ENCODE peak calls at places on chromosomes 4 and X, in nine cellular contexts. O, L, G, K, H, R, N, B and X are unnamed samples.

GRCh38 chr4:104263100-104263499 is 231.6 kb downstream of the CXXC4 start:
- DNase-seq in G (no peak), B (no peak), N (no peak), O (no peak), H (no peak), L (no peak), R (no peak), K (no peak), X (no peak)

GRCh38 chrX:43753637-43754036 is 97.5 kb downstream of the MAOA start:
- DNase-seq in K (no peak), L (no peak), B (no peak), H (no peak), N (no peak), G (no peak), R (no peak), O (no peak), X (no peak)

GRCh38 chr4:163077611-163078010 is 89.1 kb downstream of the NAF1 start:
- DNase-seq in B (no peak), G (no peak), K (no peak), H (no peak), R (no peak), L (no peak), O (no peak), N (no peak), X (no peak)

GRCh38 chrX:28582494-28582893 is 4.8 kb upstream of the IL1RAPL1 start:
- DNase-seq in H (no peak), G (no peak), B (peak; percentile 58), L (no peak), O (no peak), K (no peak), R (no peak), N (no peak), X (no peak)

GRCh38 chrX:40104649-40105015 is 6.9 kb upstream of the BCOR start:
- DNase-seq in K (no peak), H (peak; percentile 65), N (peak; percentile 66), L (peak; percentile 60), R (no peak), O (no peak), G (peak; percentile 77), B (peak; percentile 67), X (peak; percentile 68)

GRCh38 chr4:150493846-150494245 is 88.1 kb upstream of the MAB21L2 start:
- DNase-seq in N (no peak), H (no peak), O (no peak), K (no peak), G (peak; percentile 69), R (peak; percentile 10), B (no peak), L (no peak), X (no peak)

GRCh38 chr4:85127653-85128052 is 161.2 kb upstream of the WDFY3 start:
- DNase-seq in B (no peak), K (peak; percentile 44), R (no peak), L (no peak), N (peak; percentile 44), H (no peak), G (peak; percentile 49), O (no peak), X (peak; percentile 31)

GRCh38 chr4:68011684-68012083 is 48.4 kb upstream of the TMPRSS11A start:
- DNase-seq in B (no peak), N (no peak), G (no peak), L (no peak), R (no peak), H (no peak), O (no peak), K (no peak), X (no peak)

GRCh38 chr4:25697516-25697915 is 41.9 kb downstream of the SLC34A2 start:
- DNase-seq in N (no peak), K (no peak), L (no peak), R (no peak), H (no peak), B (no peak), O (no peak), G (no peak), X (no peak)

GRCh38 chr4:25704516-25704915 is 48.9 kb downstream of the SLC34A2 start:
- DNase-seq in N (no peak), O (no peak), R (no peak), K (no peak), L (no peak), G (no peak), B (no peak), H (no peak), X (no peak)

GRCh38 chr4:25703731-25704388 is 48.2 kb downstream of the SLC34A2 start:
- DNase-seq in K (no peak), O (no peak), L (no peak), B (peak; percentile 35), G (peak; percentile 37), N (no peak), R (peak; percentile 4), H (no peak), X (no peak)

DNA sequence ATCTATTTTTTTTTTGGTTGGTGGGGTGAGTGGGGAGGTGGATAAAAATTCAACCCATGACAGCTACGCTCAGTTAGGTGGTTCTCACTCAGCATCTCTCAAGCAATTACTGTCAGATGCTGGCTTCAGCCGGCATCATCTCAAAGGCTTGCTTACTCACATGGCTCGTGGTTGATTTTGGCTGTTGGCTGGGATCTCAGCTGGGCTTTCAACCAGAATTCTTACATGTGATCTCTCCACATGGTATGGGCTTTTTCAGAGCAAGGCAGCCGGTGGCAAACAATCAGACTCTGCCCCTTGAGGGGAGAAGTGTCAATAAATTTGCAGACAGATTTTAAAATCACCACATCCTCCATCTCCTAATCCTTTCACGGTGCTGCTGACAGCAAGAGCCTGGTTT is 47.2 kb downstream of the SLC34A2 start:
- DNase-seq in K (no peak), L (no peak), N (no peak), G (peak; percentile 72), H (no peak), O (no peak), B (peak; percentile 67), R (peak; percentile 43), X (no peak)
- TF ChIP-seq CTCF in K (no peak), L (no peak), N (no peak), G (peak; percentile 8), H (no peak), O (no peak), B (no peak), R (no peak), X (no peak)

GRCh38 chr4:1598206-1598605 is 85.9 kb downstream of the FAM53A start:
- DNase-seq in O (no peak), G (no peak), H (no peak), K (peak; percentile 74), L (peak; percentile 28), B (no peak), N (no peak), R (no peak), X (no peak)

GRCh38 chr4:1595789-1596325 is 88.3 kb downstream of the FAM53A start:
- DNase-seq in K (peak; percentile 52), B (no peak), L (peak; percentile 23), O (no peak), G (no peak), H (no peak), N (no peak), R (no peak), X (no peak)

GRCh38 chr4:1597021-1597931 is 86.8 kb downstream of the FAM53A start:
- DNase-seq in G (no peak), L (peak; percentile 20), H (no peak), R (no peak), K (peak; percentile 66), B (no peak), O (no peak), N (no peak), X (no peak)

GRCh38 chr4:1594871-1595788 is 89.0 kb downstream of the FAM53A start:
- DNase-seq in K (peak; percentile 65), N (no peak), L (peak; percentile 20), G (no peak), O (no peak), B (no peak), H (no peak), R (no peak), X (no peak)

GRCh38 chr4:1596393-1596792 is 87.7 kb downstream of the FAM53A start:
- DNase-seq in L (peak; percentile 22), G (no peak), R (no peak), O (no peak), K (peak; percentile 61), H (no peak), B (no peak), N (no peak), X (no peak)
- TF ChIP-seq CTCF in L (no peak), G (no peak), R (no peak), O (no peak), K (no peak), H (no peak), B (no peak), N (peak; percentile 17), X (no peak)

DNA sequence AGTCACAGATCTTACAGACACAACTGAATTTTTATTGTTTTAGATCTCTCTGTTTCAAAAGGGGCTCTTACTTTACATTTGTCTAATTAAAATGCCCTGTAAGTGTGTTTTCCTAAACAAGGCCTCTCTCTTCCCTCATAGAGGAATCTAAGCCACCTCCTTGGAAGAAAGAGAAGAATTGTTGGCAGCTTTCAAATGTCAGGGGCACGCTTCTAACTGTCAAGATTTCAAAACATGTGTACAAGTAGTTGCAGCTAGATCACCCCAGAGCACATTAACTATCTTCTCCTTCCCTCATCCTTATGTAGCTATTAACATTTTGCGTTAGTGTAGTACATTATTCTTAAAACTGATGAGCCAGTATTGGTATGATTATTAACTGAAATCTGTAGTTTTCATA is 266.5 kb upstream of the BOD1L1 start:
- DNase-seq in R (no peak), H (no peak), N (no peak), G (no peak), K (no peak), O (no peak), L (no peak), B (no peak), X (no peak)
- TF ChIP-seq CTCF in R (no peak), H (no peak), N (no peak), G (no peak), K (no peak), O (no peak), L (no peak), B (no peak), X (no peak)

DNA sequence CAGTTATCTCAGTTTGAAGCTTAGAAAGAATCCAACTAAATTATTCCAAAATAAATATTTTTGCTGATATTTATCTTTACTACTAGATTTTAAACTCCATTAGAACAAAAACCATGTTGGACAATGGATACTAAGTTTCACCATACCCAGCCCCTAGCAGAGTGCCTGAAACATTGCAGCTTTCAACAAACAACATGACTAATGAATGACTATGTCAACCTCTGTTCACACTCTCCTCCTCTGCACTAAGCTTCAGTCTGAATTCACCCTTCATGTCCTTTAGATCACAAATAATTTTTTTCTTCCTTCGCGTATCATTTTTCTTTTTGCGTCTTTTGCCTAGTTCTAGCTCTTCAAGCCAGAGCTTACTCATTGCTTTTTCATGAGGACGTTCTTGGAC is 315.2 kb downstream of the PCDH10 start:
- DNase-seq in N (no peak), O (no peak), G (peak; percentile 5), B (no peak), R (no peak), H (no peak), L (no peak), K (no peak), X (no peak)
- TF ChIP-seq CTCF in N (no peak), O (no peak), G (no peak), B (no peak), R (no peak), H (no peak), L (no peak), K (no peak), X (no peak)

GRCh38 chr4:142248946-142249345 is 597.2 kb downstream of the INPP4B start:
- DNase-seq in N (no peak), B (peak; percentile 93), H (no peak), R (peak; percentile 20), O (no peak), K (no peak), G (peak; percentile 60), L (no peak), X (no peak)
- TF ChIP-seq CTCF in N (no peak), B (no peak), H (no peak), R (no peak), O (no peak), K (no peak), G (no peak), L (no peak), X (no peak)